ENCODE peak calls at places on chromosomes 16 and 17, in seven cellular contexts. R, G, E, H, D, L and F are unnamed samples.

GRCh38 chr16:68770671-68771070 is 33.6 kb downstream of the CDH1 start:
- DNase-seq in R (no peak), G (no peak), E (no peak), H (no peak), D (no peak), L (no peak), F (no peak)

GRCh38 chr16:48194828-48195566 is 39.2 kb upstream of the ABCC12 start:
- DNase-seq in R (peak), G (no peak), E (peak), H (no peak), D (no peak), L (no peak), F (no peak)

GRCh38 chr17:83081561-83082201 is 2.3 kb downstream of the METRNL start:
- DNase-seq in R (no peak), G (no peak), E (no peak), H (no peak), D (peak), L (peak), F (peak)

GRCh38 chr16:4111748-4112696 is 4.2 kb downstream of the ADCY9 start:
- DNase-seq in R (no peak), G (no peak), E (no peak), H (no peak), D (no peak), L (no peak), F (no peak)

GRCh38 chr16:66641387-66641786 is 36.9 kb downstream of the CMTM3 start:
- DNase-seq in R (no peak), G (no peak), E (no peak), H (no peak), D (no peak), L (no peak), F (no peak)

GRCh38 chr17:1255041-1255440 is 15.2 kb upstream of the BHLHA9 start:
- DNase-seq in R (no peak), G (no peak), E (no peak), H (no peak), D (no peak), L (no peak), F (no peak)

GRCh38 chr17:6643460-6644125 is 2.7 kb downstream of the TXNDC17 start:
- DNase-seq in R (peak), G (no peak), E (no peak), H (peak), D (peak), L (no peak), F (no peak)

GRCh38 chr17:21287703-21288449 is 3.4 kb downstream of the MAP2K3 start:
- DNase-seq in R (peak), G (no peak), E (peak), H (peak), D (peak), L (peak), F (peak)

GRCh38 chr16:3068486-3068885 is 3.0 kb downstream of the IL32 start:
- DNase-seq in R (no peak), G (no peak), E (no peak), H (no peak), D (no peak), L (no peak), F (no peak)

GRCh38 chr17:50948711-50949110 is 82.6 kb upstream of the TOB1 start:
- DNase-seq in R (no peak), G (no peak), E (no peak), H (no peak), D (no peak), L (no peak), F (no peak)

GRCh38 chr16:73041644-73042043 is 6.3 kb downstream of the ZFHX3 start:
- DNase-seq in R (no peak), G (no peak), E (no peak), H (no peak), D (no peak), L (no peak), F (no peak)

GRCh38 chr16:11224894-11225676 is 30.9 kb downstream of the SOCS1 start:
- DNase-seq in R (no peak), G (no peak), E (no peak), H (no peak), D (no peak), L (no peak), F (peak)

GRCh38 chr16:51565149-51565548 is 414.1 kb upstream of the SALL1 start:
- DNase-seq in R (no peak), G (no peak), E (no peak), H (no peak), D (no peak), L (no peak), F (no peak)

GRCh38 chr17:3385869-3386816 is at the start of gene OR3A2:
- DNase-seq in R (no peak), G (no peak), E (no peak), H (no peak), D (no peak), L (no peak), F (peak)

GRCh38 chr16:82653550-82654511 is 27.1 kb downstream of the CDH13 start:
- DNase-seq in R (peak), G (no peak), E (peak), H (peak), D (peak), L (peak), F (peak)

GRCh38 chr16:86786338-86786737 is 208.0 kb downstream of the FOXL1 start:
- DNase-seq in R (no peak), G (no peak), E (no peak), H (no peak), D (no peak), L (peak), F (no peak)

GRCh38 chr16:1089822-1090619 is 6.0 kb downstream of the C1QTNF8 start:
- DNase-seq in R (no peak), G (no peak), E (peak), H (no peak), D (no peak), L (no peak), F (no peak)
- TF ChIP-seq CTCF in R (no peak), G (no peak), E (peak), H (no peak), D (no peak), L (no peak), F (no peak)

GRCh38 chr17:79167486-79167885 is 92.9 kb downstream of the ENGASE start:
- DNase-seq in R (no peak), G (no peak), E (no peak), H (no peak), D (no peak), L (no peak), F (no peak)

GRCh38 chr17:79169366-79169765 is 94.7 kb downstream of the ENGASE start:
- DNase-seq in R (no peak), G (no peak), E (no peak), H (no peak), D (no peak), L (no peak), F (no peak)

GRCh38 chr17:79169861-79170260 is 95.2 kb downstream of the ENGASE start:
- DNase-seq in R (no peak), G (no peak), E (no peak), H (no peak), D (no peak), L (no peak), F (no peak)

GRCh38 chr17:79171152-79171551 is 96.5 kb downstream of the ENGASE start:
- DNase-seq in R (no peak), G (no peak), E (no peak), H (no peak), D (no peak), L (no peak), F (no peak)

DNA sequence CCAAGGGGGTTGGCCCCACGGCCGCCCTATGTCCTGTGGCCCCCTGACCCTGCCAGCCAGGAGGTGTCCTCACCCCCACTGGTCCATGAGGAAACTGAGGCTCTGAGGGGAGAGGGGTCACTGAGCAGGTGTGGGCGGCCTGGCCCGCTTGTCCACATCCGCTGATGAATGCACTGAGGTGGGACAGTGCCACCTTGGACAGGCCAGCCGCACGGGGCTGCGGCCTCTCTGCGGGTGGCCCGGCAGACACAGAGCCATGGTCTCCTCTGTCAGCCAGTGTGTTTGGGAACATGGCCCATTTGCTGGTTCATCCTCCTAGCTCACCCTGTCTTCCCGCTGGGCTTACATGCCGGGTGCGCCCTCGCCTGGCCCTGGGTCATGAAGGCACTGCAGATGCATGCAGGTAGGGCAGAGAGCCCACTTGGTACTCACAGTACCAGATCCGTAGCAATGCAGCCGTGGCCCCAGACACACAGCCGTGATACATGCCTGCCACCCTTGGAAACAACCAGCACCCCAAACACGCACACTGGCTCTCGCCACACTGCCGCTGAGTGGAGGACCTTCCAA is 93.9 kb downstream of the ENGASE start:
- DNase-seq in R (no peak), G (no peak), E (no peak), H (no peak), D (no peak), L (no peak), F (no peak)
- TF ChIP-seq CTCF in R (peak), G (no peak), E (no peak), H (no peak), D (no peak), L (no peak), F (no peak)

DNA sequence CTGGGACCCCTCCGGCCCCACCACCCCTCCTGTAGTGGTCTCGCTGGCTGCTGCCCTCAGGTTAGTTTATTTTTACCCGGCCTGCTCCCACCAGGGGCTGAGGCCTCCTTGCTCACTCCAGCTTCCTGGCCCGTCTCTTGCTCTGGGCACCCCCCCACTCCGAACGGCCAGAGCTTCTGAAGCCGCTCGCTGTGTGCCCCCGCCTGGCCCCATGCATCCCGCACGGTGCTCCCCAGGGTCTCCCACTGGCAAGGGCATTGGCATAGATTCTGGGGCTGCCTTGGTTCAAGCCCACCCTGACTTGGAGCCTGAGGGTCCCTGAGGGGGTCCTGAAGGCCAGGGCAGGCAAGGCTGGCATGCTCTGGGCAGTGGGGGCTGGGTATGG is 186.4 kb downstream of the SEC14L1 start:
- DNase-seq in R (no peak), G (no peak), E (no peak), H (no peak), D (no peak), L (peak), F (no peak)
- TF ChIP-seq CTCF in R (no peak), G (no peak), E (no peak), H (no peak), D (no peak), L (no peak), F (no peak)

GRCh38 chr16:75421820-75422126 is 11.5 kb downstream of the CFDP1 start:
- DNase-seq in R (no peak), G (no peak), E (no peak), H (no peak), D (no peak), L (no peak), F (no peak)
- TF ChIP-seq CTCF in R (no peak), G (no peak), E (no peak), H (no peak), D (no peak), L (no peak), F (no peak)

DNA sequence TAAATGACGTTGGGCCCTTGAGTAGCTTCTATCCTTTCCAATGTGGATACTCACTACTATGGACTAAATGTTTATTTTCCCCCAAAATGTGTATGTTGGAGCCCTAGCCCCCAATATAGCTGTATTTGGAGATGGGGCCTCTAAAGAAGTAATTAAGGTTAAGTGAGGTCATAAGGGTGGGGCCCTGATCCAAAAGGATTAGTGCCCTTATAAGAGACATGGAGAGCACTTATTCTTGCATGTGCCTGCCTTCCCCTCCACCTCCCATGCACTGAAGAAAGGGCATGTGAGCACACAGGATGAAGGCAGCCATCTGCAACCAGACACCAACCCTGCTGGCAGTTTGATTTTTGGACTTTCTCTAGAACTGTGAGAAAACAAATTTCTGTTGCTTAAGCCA is 115.7 kb upstream of the MED13 start:
- DNase-seq in R (no peak), G (no peak), E (no peak), H (no peak), D (no peak), L (no peak), F (no peak)
- TF ChIP-seq CTCF in R (no peak), G (no peak), E (no peak), H (no peak), D (no peak), L (no peak), F (no peak)

GRCh38 chr16:74307383-74307782 is 10.8 kb downstream of the PSMD7 start:
- DNase-seq in R (no peak), G (no peak), E (no peak), H (no peak), D (no peak), L (no peak), F (no peak)

GRCh38 chr16:74305978-74306784 is 9.6 kb downstream of the PSMD7 start:
- DNase-seq in R (no peak), G (no peak), E (no peak), H (no peak), D (no peak), L (no peak), F (no peak)

GRCh38 chr16:74315059-74315458 is 18.4 kb downstream of the PSMD7 start:
- DNase-seq in R (no peak), G (no peak), E (no peak), H (no peak), D (no peak), L (no peak), F (no peak)

GRCh38 chr16:74305286-74305685 is 8.7 kb downstream of the PSMD7 start:
- DNase-seq in R (no peak), G (no peak), E (no peak), H (no peak), D (no peak), L (no peak), F (no peak)

GRCh38 chr16:74309789-74310781 is 13.5 kb downstream of the PSMD7 start:
- DNase-seq in R (peak), G (peak), E (peak), H (no peak), D (peak), L (no peak), F (peak)
- TF ChIP-seq CTCF in R (peak), G (peak), E (peak), H (peak), D (peak), L (peak), F (peak)

GRCh38 chr16:49440156-49441065 is 66.8 kb downstream of the C16orf78 start:
- DNase-seq in R (no peak), G (no peak), E (no peak), H (no peak), D (no peak), L (peak), F (no peak)
- TF ChIP-seq CTCF in R (no peak), G (no peak), E (no peak), H (no peak), D (no peak), L (no peak), F (no peak)

GRCh38 chr17:10907370-10907769 is 69.5 kb upstream of the PIRT start:
- DNase-seq in R (no peak), G (no peak), E (no peak), H (no peak), D (no peak), L (no peak), F (no peak)
- TF ChIP-seq CTCF in R (no peak), G (no peak), E (no peak), H (no peak), D (no peak), L (no peak), F (no peak)

DNA sequence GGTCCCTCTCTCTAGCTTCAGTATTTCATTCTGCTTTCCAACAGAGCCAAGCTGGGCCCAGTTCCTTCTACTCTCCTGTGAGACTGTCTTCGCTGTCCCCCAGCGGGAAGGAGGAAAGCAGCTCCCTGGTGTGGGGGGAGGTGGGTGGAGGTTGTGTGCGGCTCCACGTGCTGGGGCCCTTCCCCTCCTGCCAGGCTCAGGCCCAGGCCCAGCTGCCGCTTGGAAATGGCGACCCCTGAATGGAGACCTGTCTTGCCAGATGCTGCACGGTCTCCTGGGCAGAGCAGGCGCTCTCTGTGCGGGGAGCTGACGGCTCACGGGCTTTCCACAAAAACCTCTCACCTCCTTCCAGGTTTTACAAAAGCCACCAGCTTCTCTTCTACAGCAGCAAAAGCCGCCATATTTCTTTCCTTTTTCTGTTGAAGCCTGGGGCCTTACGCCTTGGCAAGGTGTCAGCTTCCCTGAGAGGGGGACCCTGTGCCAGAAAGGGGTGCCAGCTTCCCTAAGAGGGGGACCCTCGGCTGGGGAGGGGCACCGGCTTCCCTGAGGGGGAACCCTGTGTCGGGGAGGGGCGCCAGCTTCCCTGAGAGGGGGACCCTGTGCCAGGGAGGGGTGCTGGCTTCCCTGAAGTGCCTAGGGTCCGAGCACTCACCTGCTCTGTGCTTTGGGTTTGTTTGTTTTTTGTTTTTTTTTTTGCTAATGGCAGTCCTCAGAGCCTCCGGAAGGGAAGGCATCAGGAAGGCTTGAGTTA is 47.5 kb downstream of the ZNF778 start:
- DNase-seq in R (no peak), G (no peak), E (no peak), H (no peak), D (no peak), L (no peak), F (no peak)
- TF ChIP-seq CTCF in R (no peak), G (no peak), E (no peak), H (no peak), D (no peak), L (no peak), F (no peak)